ENCODE peak calls at places on chromosomes 1 and 21, in seven cellular contexts. One of them, this sample, is unnamed.

GRCh38 chr1:25699501-25700089 is 83.0 kb downstream of the MAN1C1 start:
- DNase-seq in hepatocyte: no peak
- DNase-seq in AG09309: no peak
- DNase-seq in LNCaP clone FGC: no peak
- DNase-seq in AG04450: no peak
- DNase-seq in dorsolateral prefrontal cortex: no peak
- DNase-seq in HFF-Myc: no peak
- DNase-seq in this sample: no peak

GRCh38 chr1:229430761-229431269 is 3.1 kb downstream of the ACTA1 start:
- DNase-seq in LNCaP clone FGC: no peak
- DNase-seq in HFF-Myc: no peak
- DNase-seq in AG04450: no peak
- DNase-seq in AG09309: no peak
- DNase-seq in hepatocyte: peak; percentile 79
- DNase-seq in dorsolateral prefrontal cortex: no peak
- DNase-seq in this sample: peak; percentile 30

GRCh38 chr1:169576241-169576933 is 9.9 kb downstream of the F5 start:
- DNase-seq in LNCaP clone FGC: no peak
- DNase-seq in dorsolateral prefrontal cortex: no peak
- DNase-seq in HFF-Myc: no peak
- DNase-seq in hepatocyte: no peak
- DNase-seq in AG09309: no peak
- DNase-seq in AG04450: no peak
- DNase-seq in this sample: no peak

GRCh38 chr1:160169553-160170399 is 18.4 kb downstream of the ATP1A4 start:
- DNase-seq in AG04450: no peak
- DNase-seq in hepatocyte: no peak
- DNase-seq in LNCaP clone FGC: no peak
- DNase-seq in HFF-Myc: no peak
- DNase-seq in dorsolateral prefrontal cortex: no peak
- DNase-seq in AG09309: no peak
- DNase-seq in this sample: peak; percentile 89

GRCh38 chr1:175824079-175824478 is 80.7 kb upstream of the TNR start:
- DNase-seq in dorsolateral prefrontal cortex: no peak
- DNase-seq in LNCaP clone FGC: no peak
- DNase-seq in HFF-Myc: no peak
- DNase-seq in AG09309: no peak
- DNase-seq in hepatocyte: no peak
- DNase-seq in AG04450: no peak
- DNase-seq in this sample: peak; percentile 37

GRCh38 chr21:39504230-39504629 is 52.5 kb downstream of the SH3BGR start:
- DNase-seq in HFF-Myc: no peak
- DNase-seq in dorsolateral prefrontal cortex: no peak
- DNase-seq in AG09309: no peak
- DNase-seq in hepatocyte: no peak
- DNase-seq in AG04450: no peak
- DNase-seq in LNCaP clone FGC: no peak
- DNase-seq in this sample: no peak

GRCh38 chr1:178094752-178095645 is 1.1 kb downstream of the RASAL2 start:
- DNase-seq in dorsolateral prefrontal cortex: no peak
- DNase-seq in LNCaP clone FGC: no peak
- DNase-seq in HFF-Myc: no peak
- DNase-seq in AG04450: no peak
- DNase-seq in hepatocyte: no peak
- DNase-seq in AG09309: peak; percentile 43
- DNase-seq in this sample: no peak

GRCh38 chr1:152495066-152495675 is 15.4 kb upstream of the LCE5A start:
- DNase-seq in HFF-Myc: no peak
- DNase-seq in LNCaP clone FGC: no peak
- DNase-seq in AG09309: no peak
- DNase-seq in dorsolateral prefrontal cortex: no peak
- DNase-seq in AG04450: no peak
- DNase-seq in hepatocyte: no peak
- DNase-seq in this sample: peak; percentile 56

GRCh38 chr1:169906938-169907337 is 13.2 kb upstream of the SCYL3 start:
- DNase-seq in AG04450: no peak
- DNase-seq in hepatocyte: no peak
- DNase-seq in LNCaP clone FGC: no peak
- DNase-seq in HFF-Myc: peak; percentile 32
- DNase-seq in dorsolateral prefrontal cortex: no peak
- DNase-seq in AG09309: no peak
- DNase-seq in this sample: no peak

GRCh38 chr1:32072622-32073386 is at the start of gene TMEM39B:
- DNase-seq in dorsolateral prefrontal cortex: peak; percentile 96
- DNase-seq in AG09309: peak; percentile 77
- DNase-seq in AG04450: peak; percentile 88
- DNase-seq in LNCaP clone FGC: peak; percentile 82
- DNase-seq in HFF-Myc: peak; percentile 77
- DNase-seq in hepatocyte: peak; percentile 98
- DNase-seq in this sample: peak; percentile 98

GRCh38 chr1:16903054-16903453 is 7.3 kb downstream of the RNU1-2 start:
- DNase-seq in dorsolateral prefrontal cortex: no peak
- DNase-seq in AG09309: peak; percentile 55
- DNase-seq in HFF-Myc: no peak
- DNase-seq in hepatocyte: peak; percentile 50
- DNase-seq in LNCaP clone FGC: no peak
- DNase-seq in AG04450: no peak
- DNase-seq in this sample: no peak

GRCh38 chr1:60573121-60573520 is 499.6 kb upstream of the C1orf87 start:
- DNase-seq in AG09309: no peak
- DNase-seq in hepatocyte: no peak
- DNase-seq in AG04450: no peak
- DNase-seq in LNCaP clone FGC: peak; percentile 85
- DNase-seq in dorsolateral prefrontal cortex: no peak
- DNase-seq in HFF-Myc: no peak
- DNase-seq in this sample: no peak

GRCh38 chr1:118711356-118711755 is 276.8 kb downstream of the TBX15 start:
- DNase-seq in hepatocyte: no peak
- DNase-seq in LNCaP clone FGC: no peak
- DNase-seq in AG09309: no peak
- DNase-seq in HFF-Myc: no peak
- DNase-seq in AG04450: no peak
- DNase-seq in dorsolateral prefrontal cortex: no peak
- DNase-seq in this sample: no peak

GRCh38 chr1:240399381-240399780 is 212.6 kb downstream of the GREM2 start:
- DNase-seq in hepatocyte: peak; percentile 81
- DNase-seq in AG09309: peak; percentile 87
- DNase-seq in AG04450: peak; percentile 60
- DNase-seq in HFF-Myc: peak; percentile 39
- DNase-seq in dorsolateral prefrontal cortex: peak; percentile 45
- DNase-seq in LNCaP clone FGC: no peak
- DNase-seq in this sample: no peak

GRCh38 chr1:182478238-182478637 is 28.3 kb downstream of the RGSL1 start:
- DNase-seq in AG04450: no peak
- DNase-seq in dorsolateral prefrontal cortex: no peak
- DNase-seq in AG09309: no peak
- DNase-seq in LNCaP clone FGC: no peak
- DNase-seq in HFF-Myc: no peak
- DNase-seq in hepatocyte: no peak
- DNase-seq in this sample: no peak

GRCh38 chr1:156812293-156812990 is 4.2 kb downstream of the SH2D2A start:
- DNase-seq in AG04450: no peak
- DNase-seq in hepatocyte: no peak
- DNase-seq in dorsolateral prefrontal cortex: no peak
- DNase-seq in HFF-Myc: no peak
- DNase-seq in AG09309: no peak
- DNase-seq in LNCaP clone FGC: no peak
- DNase-seq in this sample: no peak

GRCh38 chr1:14578156-14578555 is 20.3 kb upstream of the KAZN start:
- DNase-seq in dorsolateral prefrontal cortex: no peak
- DNase-seq in hepatocyte: no peak
- DNase-seq in HFF-Myc: no peak
- DNase-seq in AG04450: no peak
- DNase-seq in AG09309: no peak
- DNase-seq in LNCaP clone FGC: no peak
- DNase-seq in this sample: no peak

GRCh38 chr1:153538315-153538821 is 2.4 kb downstream of the S100A5 start:
- DNase-seq in hepatocyte: peak; percentile 44
- DNase-seq in AG04450: no peak
- DNase-seq in HFF-Myc: no peak
- DNase-seq in AG09309: no peak
- DNase-seq in dorsolateral prefrontal cortex: no peak
- DNase-seq in LNCaP clone FGC: no peak
- DNase-seq in this sample: peak; percentile 17

GRCh38 chr1:37108596-37109188 is 74.4 kb upstream of the GRIK3 start:
- DNase-seq in LNCaP clone FGC: no peak
- DNase-seq in AG04450: no peak
- DNase-seq in AG09309: no peak
- DNase-seq in HFF-Myc: no peak
- DNase-seq in hepatocyte: no peak
- DNase-seq in dorsolateral prefrontal cortex: no peak
- DNase-seq in this sample: no peak

GRCh38 chr21:45505416-45506021 is 36.7 kb downstream of the SLC19A1 start:
- DNase-seq in AG04450: no peak
- DNase-seq in LNCaP clone FGC: peak; percentile 69
- DNase-seq in AG09309: no peak
- DNase-seq in HFF-Myc: no peak
- DNase-seq in dorsolateral prefrontal cortex: no peak
- DNase-seq in hepatocyte: no peak
- DNase-seq in this sample: no peak

GRCh38 chr1:237226177-237226944 is 184.4 kb downstream of the RYR2 start:
- DNase-seq in hepatocyte: no peak
- DNase-seq in LNCaP clone FGC: no peak
- DNase-seq in dorsolateral prefrontal cortex: no peak
- DNase-seq in HFF-Myc: no peak
- DNase-seq in AG09309: no peak
- DNase-seq in AG04450: no peak
- DNase-seq in this sample: no peak

GRCh38 chr1:154860154-154860870 is 9.8 kb downstream of the KCNN3 start:
- DNase-seq in AG04450: no peak
- DNase-seq in dorsolateral prefrontal cortex: no peak
- DNase-seq in AG09309: no peak
- DNase-seq in hepatocyte: no peak
- DNase-seq in LNCaP clone FGC: no peak
- DNase-seq in HFF-Myc: no peak
- DNase-seq in this sample: peak; percentile 96

GRCh38 chr1:15994081-15994480 is 10.0 kb upstream of the SRARP start:
- DNase-seq in LNCaP clone FGC: no peak
- DNase-seq in dorsolateral prefrontal cortex: no peak
- DNase-seq in AG04450: no peak
- DNase-seq in AG09309: no peak
- DNase-seq in HFF-Myc: no peak
- DNase-seq in hepatocyte: no peak
- DNase-seq in this sample: no peak

GRCh38 chr1:53951697-53952096 is 5.5 kb downstream of the LRRC42 start:
- DNase-seq in dorsolateral prefrontal cortex: no peak
- DNase-seq in LNCaP clone FGC: no peak
- DNase-seq in hepatocyte: no peak
- DNase-seq in AG09309: no peak
- DNase-seq in AG04450: no peak
- DNase-seq in HFF-Myc: no peak
- DNase-seq in this sample: no peak

GRCh38 chr1:53948291-53948690 is 2.1 kb downstream of the LRRC42 start:
- DNase-seq in AG04450: no peak
- DNase-seq in HFF-Myc: no peak
- DNase-seq in LNCaP clone FGC: no peak
- DNase-seq in dorsolateral prefrontal cortex: no peak
- DNase-seq in AG09309: no peak
- DNase-seq in hepatocyte: no peak
- DNase-seq in this sample: no peak

GRCh38 chr1:53947172-53947835 is 1.2 kb downstream of the LRRC42 start:
- DNase-seq in AG09309: no peak
- DNase-seq in LNCaP clone FGC: no peak
- DNase-seq in hepatocyte: no peak
- DNase-seq in HFF-Myc: no peak
- DNase-seq in AG04450: no peak
- DNase-seq in dorsolateral prefrontal cortex: no peak
- DNase-seq in this sample: no peak

GRCh38 chr1:53949651-53950050 is 3.5 kb downstream of the LRRC42 start:
- DNase-seq in LNCaP clone FGC: no peak
- DNase-seq in dorsolateral prefrontal cortex: no peak
- DNase-seq in HFF-Myc: no peak
- DNase-seq in hepatocyte: no peak
- DNase-seq in AG04450: no peak
- DNase-seq in AG09309: no peak
- DNase-seq in this sample: no peak

GRCh38 chr1:53949023-53949611 is 3.0 kb downstream of the LRRC42 start:
- DNase-seq in HFF-Myc: no peak
- DNase-seq in hepatocyte: peak; percentile 66
- DNase-seq in LNCaP clone FGC: no peak
- DNase-seq in AG09309: no peak
- DNase-seq in AG04450: no peak
- DNase-seq in dorsolateral prefrontal cortex: no peak
- DNase-seq in this sample: peak; percentile 57
- TF ChIP-seq CTCF in HFF-Myc: peak; percentile 73
- TF ChIP-seq CTCF in hepatocyte: peak; percentile 68
- TF ChIP-seq CTCF in LNCaP clone FGC: peak; percentile 46
- TF ChIP-seq CTCF in AG09309: peak; percentile 66
- TF ChIP-seq CTCF in AG04450: peak; percentile 75
- TF ChIP-seq CTCF in dorsolateral prefrontal cortex: peak; percentile 55
- TF ChIP-seq CTCF in this sample: peak; percentile 57

GRCh38 chr1:9653783-9654517 is 2.4 kb downstream of the PIK3CD start:
- DNase-seq in AG04450: no peak
- DNase-seq in hepatocyte: no peak
- DNase-seq in HFF-Myc: no peak
- DNase-seq in dorsolateral prefrontal cortex: no peak
- DNase-seq in AG09309: no peak
- DNase-seq in LNCaP clone FGC: no peak
- DNase-seq in this sample: peak; percentile 57
- H3K4me3 ChIP-seq in AG04450: no peak overlapping the region
- H3K4me3 ChIP-seq in hepatocyte: no peak overlapping the region
- H3K4me3 ChIP-seq in HFF-Myc: no peak overlapping the region
- H3K4me3 ChIP-seq in dorsolateral prefrontal cortex: no peak overlapping the region
- H3K4me3 ChIP-seq in AG09309: no peak overlapping the region
- H3K4me3 ChIP-seq in LNCaP clone FGC: no peak overlapping the region
- H3K4me3 ChIP-seq in this sample: peak overlapping the region; percentile 92

GRCh38 chr1:99648107-99648506 is 2.2 kb downstream of the PALMD start:
- DNase-seq in AG04450: no peak
- DNase-seq in HFF-Myc: no peak
- DNase-seq in LNCaP clone FGC: peak; percentile 83
- DNase-seq in hepatocyte: peak; percentile 21
- DNase-seq in dorsolateral prefrontal cortex: no peak
- DNase-seq in AG09309: no peak
- DNase-seq in this sample: no peak
- TF ChIP-seq CTCF in AG04450: no peak
- TF ChIP-seq CTCF in HFF-Myc: no peak
- TF ChIP-seq CTCF in LNCaP clone FGC: peak; percentile 59
- TF ChIP-seq CTCF in hepatocyte: peak; percentile 25
- TF ChIP-seq CTCF in dorsolateral prefrontal cortex: no peak
- TF ChIP-seq CTCF in AG09309: peak; percentile 7
- TF ChIP-seq CTCF in this sample: no peak

DNA sequence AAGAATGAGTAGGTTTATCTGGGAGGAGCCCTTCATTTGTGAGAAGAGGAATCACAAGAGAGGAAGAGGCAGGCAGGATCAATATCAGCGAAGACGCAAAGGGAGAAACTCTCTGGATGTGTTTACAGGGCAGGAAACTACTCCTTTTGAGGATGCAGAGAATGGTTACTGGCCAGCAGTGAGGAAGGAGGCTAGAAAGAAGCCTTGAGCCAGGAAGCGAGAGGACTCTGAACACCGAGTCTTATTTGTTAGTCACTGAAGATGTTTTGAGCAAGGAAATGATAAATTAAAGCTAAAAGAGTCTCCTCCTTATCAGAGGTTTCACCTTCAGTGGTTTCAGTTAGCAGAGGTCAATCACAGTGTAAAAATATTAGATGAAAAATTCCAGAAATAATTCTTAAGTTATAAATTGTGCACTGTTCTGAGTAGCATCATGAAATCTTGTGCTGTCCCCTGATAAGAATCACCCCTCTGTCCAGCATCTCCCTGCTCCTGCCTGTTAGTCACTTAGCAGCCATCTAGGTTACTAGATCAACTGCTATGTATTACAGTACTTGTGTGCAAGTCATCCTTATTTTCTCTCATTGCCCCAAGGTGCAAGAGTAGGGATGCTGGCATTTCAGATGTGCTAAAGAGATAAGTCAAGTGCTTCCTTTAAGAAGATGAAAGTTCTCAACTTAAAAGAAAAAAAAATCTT is 43.5 kb downstream of the WLS start:
- DNase-seq in AG09309: no peak
- DNase-seq in LNCaP clone FGC: no peak
- DNase-seq in hepatocyte: no peak
- DNase-seq in AG04450: no peak
- DNase-seq in HFF-Myc: no peak
- DNase-seq in dorsolateral prefrontal cortex: no peak
- DNase-seq in this sample: no peak
- H3K4me3 ChIP-seq in AG09309: no peak overlapping the region
- H3K4me3 ChIP-seq in LNCaP clone FGC: no peak overlapping the region
- H3K4me3 ChIP-seq in hepatocyte: no peak overlapping the region
- H3K4me3 ChIP-seq in AG04450: peak overlapping the region; percentile 27
- H3K4me3 ChIP-seq in HFF-Myc: no peak overlapping the region
- H3K4me3 ChIP-seq in dorsolateral prefrontal cortex: no peak overlapping the region
- H3K4me3 ChIP-seq in this sample: no peak overlapping the region